ENCODE peak calls at places on chromosomes 3 and 15, in six cellular contexts. N, D, I, H, M and V are unnamed samples.

GRCh38 chr3:117885046-117885445 is 1149.6 kb downstream of the IGSF11 start:
- DNase-seq in N (no peak), D (no peak), I (no peak), H (no peak), M (no peak), V (peak; percentile 66)

GRCh38 chr3:88137836-88138235 is 11.9 kb upstream of the C3orf38 start:
- DNase-seq in N (no peak), D (no peak), I (peak; percentile 69), H (no peak), M (peak; percentile 16), V (no peak)

GRCh38 chr3:69784854-69785523 is 45.7 kb downstream of the MITF start:
- DNase-seq in N (peak; percentile 85), D (peak; percentile 40), I (peak; percentile 83), H (peak; percentile 60), M (peak; percentile 76), V (no peak)

GRCh38 chr15:57504599-57504940 is 87.1 kb upstream of the MYZAP start:
- DNase-seq in N (no peak), D (no peak), I (no peak), H (no peak), M (no peak), V (no peak)

GRCh38 chr15:39191871-39192281 is 389.0 kb upstream of the THBS1 start:
- DNase-seq in N (peak; percentile 53), D (no peak), I (peak; percentile 66), H (peak; percentile 16), M (peak; percentile 42), V (no peak)

GRCh38 chr3:184635126-184635525 is 73.5 kb downstream of the EPHB3 start:
- DNase-seq in N (no peak), D (no peak), I (no peak), H (no peak), M (no peak), V (no peak)

GRCh38 chr3:67389176-67389575 is 265.2 kb downstream of the SUCLG2 start:
- DNase-seq in N (no peak), D (no peak), I (no peak), H (no peak), M (peak; percentile 2), V (no peak)

GRCh38 chr15:60021589-60022378 is 17.7 kb downstream of the FOXB1 start:
- DNase-seq in N (no peak), D (no peak), I (peak; percentile 47), H (no peak), M (no peak), V (no peak)

GRCh38 chr3:194487289-194488006 is 646 bp upstream of the ATP13A3 start:
- DNase-seq in N (no peak), D (no peak), I (no peak), H (no peak), M (peak; percentile 26), V (no peak)

GRCh38 chr3:17972889-17973558 is 230.6 kb upstream of the TBC1D5 start:
- DNase-seq in N (no peak), D (no peak), I (no peak), H (no peak), M (no peak), V (no peak)

GRCh38 chr15:98794754-98795153 is 146.4 kb downstream of the IGF1R start:
- DNase-seq in N (no peak), D (no peak), I (no peak), H (peak; percentile 66), M (no peak), V (no peak)

GRCh38 chr3:99929409-99930139 is 111.9 kb downstream of the CMSS1 start:
- DNase-seq in N (no peak), D (peak; percentile 9), I (peak; percentile 13), H (no peak), M (peak; percentile 67), V (no peak)

GRCh38 chr15:81372571-81372970 is 1.4 kb downstream of the TMC3 start:
- DNase-seq in N (no peak), D (no peak), I (no peak), H (no peak), M (no peak), V (no peak)

GRCh38 chr3:37181766-37182165 is 7.4 kb upstream of the LRRFIP2 start:
- DNase-seq in N (no peak), D (no peak), I (no peak), H (no peak), M (no peak), V (no peak)

GRCh38 chr3:188780188-188781147 is 391.3 kb upstream of the TPRG1 start:
- DNase-seq in N (no peak), D (no peak), I (no peak), H (no peak), M (peak; percentile 16), V (no peak)

GRCh38 chr3:78689378-78689777 is 1078.4 kb downstream of the ROBO1 start:
- DNase-seq in N (no peak), D (no peak), I (no peak), H (no peak), M (no peak), V (no peak)

GRCh38 chr3:66344391-66344811 is 123.6 kb downstream of the SLC25A26 start:
- DNase-seq in N (no peak), D (no peak), I (no peak), H (no peak), M (no peak), V (no peak)

GRCh38 chr3:124107074-124107473 is 115.2 kb upstream of the ROPN1 start:
- DNase-seq in N (no peak), D (no peak), I (no peak), H (no peak), M (peak; percentile 44), V (no peak)

GRCh38 chr15:55532944-55533343 is 24.9 kb upstream of the DNAAF4 start:
- DNase-seq in N (no peak), D (no peak), I (no peak), H (no peak), M (no peak), V (no peak)

GRCh38 chr15:37767841-37768455 is 166.5 kb upstream of the TMCO5A start:
- DNase-seq in N (peak; percentile 23), D (no peak), I (peak; percentile 33), H (no peak), M (no peak), V (no peak)